ENCODE peak calls at places on chromosomes 2 and 18, in four cellular contexts. O, W, H and S are unnamed samples.
A peak's percentile ranks its signal among the peaks of the same experiment; 100 is the strongest.

GRCh38 chr2:215615829-215616226 is 180.0 kb upstream of the FN1 start:
- DNase-seq in H (no peak), W (no peak), O (no peak), S (no peak)

GRCh38 chr2:224357098-224357901 is 44.6 kb downstream of the FAM124B start:
- DNase-seq in W (peak; percentile 58), H (peak; percentile 11), O (peak; percentile 51), S (peak; percentile 47)

GRCh38 chr2:132766573-132766972 is 96.6 kb upstream of the LYPD1 start:
- DNase-seq in H (no peak), O (no peak), W (no peak), S (no peak)

GRCh38 chr2:84908948-84909713 is 3.7 kb downstream of the TMSB10 start:
- DNase-seq in H (no peak), O (no peak), W (no peak), S (no peak)

GRCh38 chr2:211455225-211455841 is 898.9 kb downstream of the CPS1 start:
- DNase-seq in O (peak; percentile 32), H (no peak), W (peak; percentile 49), S (peak; percentile 14)

GRCh38 chr2:205003288-205003687 is 458.0 kb downstream of the PARD3B start:
- DNase-seq in O (no peak), H (no peak), W (no peak), S (no peak)

GRCh38 chr2:241863021-241863954 is 4.6 kb upstream of the PDCD1 start:
- DNase-seq in W (no peak), H (no peak), O (no peak), S (no peak)

GRCh38 chr2:14524803-14525080 is 107.8 kb upstream of the LRATD1 start:
- DNase-seq in O (no peak), H (no peak), W (no peak), S (no peak)

GRCh38 chr2:3669656-3670055 is 11.7 kb downstream of the ALLC start:
- DNase-seq in H (no peak), O (no peak), W (no peak), S (no peak)

GRCh38 chr2:238138331-238139102 is at the start of gene KLHL30:
- DNase-seq in O (no peak), W (no peak), H (no peak), S (no peak)

GRCh38 chr2:85990084-85990483 is 101.3 kb upstream of the ST3GAL5 start:
- DNase-seq in O (no peak), H (no peak), W (no peak), S (no peak)

GRCh38 chr2:134395779-134396178 is 141.9 kb downstream of the MGAT5 start:
- DNase-seq in W (no peak), H (no peak), O (no peak), S (no peak)

GRCh38 chr2:220127311-220127710 is 499.9 kb downstream of the SLC4A3 start:
- DNase-seq in H (no peak), W (no peak), O (no peak), S (no peak)

GRCh38 chr2:240374085-240374907 is 61.2 kb upstream of the GPC1 start:
- DNase-seq in H (no peak), W (peak; percentile 20), O (no peak), S (peak; percentile 87)

GRCh38 chr2:237602409-237602808 is 11.9 kb upstream of the RAB17 start:
- DNase-seq in O (no peak), W (no peak), H (no peak), S (no peak)

GRCh38 chr18:13301691-13302469 is 83.3 kb downstream of the LDLRAD4 start:
- DNase-seq in W (no peak), H (no peak), O (no peak), S (no peak)

GRCh38 chr2:16198166-16198912 is 258.0 kb downstream of the MYCN start:
- DNase-seq in W (no peak), H (no peak), O (no peak), S (no peak)

GRCh38 chr18:5534845-5535244 is 9.0 kb downstream of the EPB41L3 start:
- DNase-seq in O (no peak), H (no peak), W (no peak), S (no peak)

DNA sequence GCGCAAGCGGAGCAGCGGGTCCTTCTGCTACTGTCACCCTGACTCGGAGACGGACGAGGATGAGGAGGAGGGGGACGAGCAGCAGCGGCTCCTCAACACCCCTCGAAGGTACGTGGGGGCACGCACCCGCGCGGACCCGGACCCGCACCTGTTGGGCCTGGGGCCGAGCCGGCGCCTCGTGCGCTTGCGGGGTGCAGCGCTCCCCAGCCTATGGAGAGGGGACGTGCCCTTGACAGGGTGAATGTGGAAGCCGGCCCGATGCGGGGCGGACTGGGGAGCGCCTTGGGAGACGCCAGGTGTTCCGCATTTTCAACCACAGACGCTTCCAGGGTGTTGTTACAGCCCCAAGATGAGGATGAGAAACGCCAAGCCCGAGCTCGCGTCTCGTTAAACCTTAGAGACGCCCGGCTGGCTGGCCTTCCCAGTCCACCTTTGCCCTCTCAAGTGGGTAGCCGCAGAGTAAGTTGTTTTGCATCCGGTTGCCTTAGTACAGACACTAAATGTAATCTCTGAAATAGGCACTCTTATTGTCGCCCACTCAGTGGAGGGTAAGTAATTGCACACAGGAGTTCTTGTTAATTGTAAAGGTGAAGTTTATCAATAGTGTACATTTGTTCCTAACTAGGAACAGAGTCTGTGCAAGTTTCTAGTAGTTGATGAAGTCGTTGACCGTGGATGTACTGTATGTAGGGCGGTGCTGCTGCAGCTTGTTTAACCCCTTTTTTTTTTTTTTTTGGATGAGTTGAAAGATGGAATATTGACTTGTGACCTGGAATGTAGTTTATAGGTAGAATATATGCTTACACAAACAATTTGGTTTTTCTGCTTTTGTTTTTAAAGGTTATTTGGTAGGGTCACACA is 815 bp downstream of the GMCL1 start:
- DNase-seq in W (peak; percentile 47), O (peak; percentile 33), H (no peak), S (peak; percentile 43)
- TF ChIP-seq POLR2AphosphoS2 in W (no peak), O (no peak), H (no peak), S (no peak)

DNA sequence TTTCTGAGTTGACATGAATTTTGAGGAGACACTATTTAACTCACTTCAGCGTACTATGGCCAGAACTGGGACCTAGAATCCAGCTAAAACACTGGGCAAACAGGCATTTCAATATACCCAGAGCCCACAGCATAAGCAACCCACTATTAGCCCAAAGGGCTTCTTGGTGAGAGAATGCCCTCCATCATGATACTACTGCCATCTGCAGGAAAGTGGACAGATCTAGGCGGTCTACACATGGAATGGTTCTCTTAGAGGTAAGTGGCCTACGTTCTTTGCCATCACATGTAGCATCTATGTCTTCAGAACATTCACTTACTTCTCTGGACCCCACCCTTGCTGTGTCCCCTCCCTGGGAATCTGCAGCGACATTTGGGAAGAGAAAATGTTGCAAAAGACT is 181.3 kb upstream of the LINC00305 start:
- DNase-seq in H (no peak), W (no peak), O (no peak), S (peak; percentile 4)
- TF ChIP-seq POLR2AphosphoS2 in H (no peak), W (no peak), O (no peak), S (no peak)

DNA sequence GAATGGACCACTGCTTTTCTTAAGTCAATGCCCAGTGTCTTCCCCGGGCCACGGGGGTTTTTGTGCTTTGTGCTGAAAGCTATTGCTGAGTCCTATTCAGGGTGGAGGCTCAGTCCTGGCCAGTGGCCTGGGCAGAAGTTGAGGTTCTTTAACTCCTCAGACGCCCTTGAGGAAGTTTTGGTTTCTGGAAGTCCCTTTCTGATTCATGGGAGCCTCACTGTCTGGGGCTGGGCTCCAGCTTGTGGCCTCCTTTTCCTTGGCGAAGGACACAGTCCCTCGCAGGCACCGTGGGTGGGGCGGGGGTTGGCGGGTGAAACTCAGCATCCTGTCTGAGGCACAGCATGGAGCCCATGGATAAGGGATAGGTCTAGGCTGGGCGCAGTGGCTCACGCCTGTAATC is 465.2 kb upstream of the HS6ST1 start:
- DNase-seq in O (no peak), H (no peak), W (no peak), S (no peak)
- TF ChIP-seq POLR2AphosphoS2 in O (no peak), H (no peak), W (no peak), S (no peak)

GRCh38 chr18:79211844-79212243 is 142.7 kb downstream of the ATP9B start:
- DNase-seq in W (peak; percentile 27), H (no peak), O (no peak), S (no peak)
- TF ChIP-seq POLR2AphosphoS2 in W (no peak), H (no peak), O (no peak), S (no peak)

GRCh38 chr2:162252147-162252546 is 8.9 kb upstream of the FAP start:
- DNase-seq in H (no peak), W (no peak), O (no peak), S (no peak)
- TF ChIP-seq POLR2AphosphoS2 in H (no peak), W (no peak), O (no peak), S (no peak)